ENCODE peak calls at places on chromosome 18, in four cellular contexts. A is RPMI7951, H is WTC11, Q is spleen. J is an unnamed sample.
A peak's percentile ranks its signal among the peaks of the same experiment; 100 is the strongest.

GRCh38 chr18:58536534-58537271 is 92.2 kb downstream of the ALPK2 start:
- DNase-seq in Q (no peak), A (no peak), H (no peak), J (no peak)

GRCh38 chr18:59238385-59238784 is 18.4 kb downstream of the GRP start:
- DNase-seq in A (no peak), H (no peak), Q (no peak), J (no peak)

GRCh38 chr18:70228546-70228945 is 23.1 kb upstream of the RTTN start:
- DNase-seq in A (no peak), Q (no peak), H (no peak), J (no peak)

GRCh38 chr18:25621144-25621543 is 269.2 kb upstream of the ZNF521 start:
- DNase-seq in Q (no peak), A (peak; percentile 38), H (no peak), J (no peak)

GRCh38 chr18:10418836-10419235 is 35.6 kb upstream of the APCDD1 start:
- DNase-seq in H (no peak), A (no peak), Q (no peak), J (no peak)

GRCh38 chr18:5643288-5643687 is 99.5 kb upstream of the EPB41L3 start:
- DNase-seq in H (no peak), Q (no peak), A (no peak), J (no peak)

GRCh38 chr18:9552189-9552588 is 62.2 kb downstream of the PPP4R1 start:
- DNase-seq in A (no peak), Q (no peak), H (no peak), J (no peak)

GRCh38 chr18:58592223-58593214 is 36.4 kb downstream of the ALPK2 start:
- DNase-seq in Q (no peak), H (no peak), A (no peak), J (no peak)

GRCh38 chr18:24935896-24936295 is 416.1 kb downstream of the ZNF521 start:
- DNase-seq in H (no peak), Q (no peak), A (no peak), J (no peak)

GRCh38 chr18:60147326-60147725 is 225.2 kb downstream of the MC4R start:
- DNase-seq in H (no peak), A (no peak), Q (no peak), J (no peak)

GRCh38 chr18:10070581-10071000 is 156.8 kb downstream of the VAPA start:
- DNase-seq in A (no peak), Q (no peak), H (no peak), J (no peak)

GRCh38 chr18:41818381-41819355 is 136.4 kb upstream of the PIK3C3 start:
- DNase-seq in H (no peak), A (peak; percentile 2), Q (no peak), J (no peak)

GRCh38 chr18:65608471-65608870 is 142.3 kb upstream of the CDH7 start:
- DNase-seq in H (no peak), A (no peak), Q (no peak), J (no peak)

GRCh38 chr18:67217551-67218166 is 298.9 kb downstream of the DSEL start:
- DNase-seq in A (peak; percentile 40), H (peak; percentile 40), Q (no peak), J (no peak)

GRCh38 chr18:32429427-32429826 is 41.3 kb downstream of the GAREM1 start:
- DNase-seq in Q (no peak), H (no peak), A (no peak), J (no peak)

GRCh38 chr18:48292229-48292628 is 117.0 kb downstream of the ZBTB7C start:
- DNase-seq in H (no peak), A (peak; percentile 44), Q (no peak), J (no peak)

GRCh38 chr18:79315589-79315988 is 80.1 kb upstream of the NFATC1 start:
- DNase-seq in Q (no peak), A (no peak), H (no peak), J (no peak)

GRCh38 chr18:22428672-22429071 is 11.0 kb upstream of the CTAGE1 start:
- DNase-seq in H (no peak), Q (no peak), A (no peak), J (no peak)

GRCh38 chr18:5303636-5304035 is 8.1 kb upstream of the ZBTB14 start:
- DNase-seq in A (no peak), Q (no peak), H (no peak), J (no peak)

GRCh38 chr18:55064073-55064472 is 104.8 kb upstream of the CCDC68 start:
- DNase-seq in A (no peak), H (no peak), Q (no peak), J (no peak)

GRCh38 chr18:26039203-26039602 is 51.2 kb downstream of the SS18 start:
- DNase-seq in Q (no peak), H (no peak), A (no peak), J (no peak)

GRCh38 chr18:62498616-62499262 is 24.1 kb upstream of the ZCCHC2 start:
- DNase-seq in H (no peak), Q (no peak), A (no peak), J (no peak)

GRCh38 chr18:59502899-59503245 is 143.8 kb upstream of the LMAN1 start:
- DNase-seq in H (no peak), A (no peak), Q (no peak), J (no peak)

GRCh38 chr18:9434240-9434701 is 41.0 kb upstream of the RALBP1 start:
- DNase-seq in H (peak; percentile 24), Q (no peak), A (no peak), J (no peak)

GRCh38 chr18:11089931-11090715 is 59.2 kb downstream of the PIEZO2 start:
- DNase-seq in A (peak; percentile 49), Q (no peak), H (no peak), J (no peak)

GRCh38 chr18:10055125-10055750 is 141.4 kb downstream of the VAPA start:
- DNase-seq in A (no peak), Q (no peak), H (no peak), J (no peak)

GRCh38 chr18:75016025-75016717 is 192.8 kb downstream of the PTGR3 start:
- DNase-seq in H (no peak), Q (no peak), A (no peak), J (no peak)

GRCh38 chr18:73244411-73244810 is 376.6 kb upstream of the NETO1 start:
- DNase-seq in H (no peak), A (peak; percentile 46), Q (no peak), J (no peak)

GRCh38 chr18:56381151-56381550 is 257.2 kb downstream of the TXNL1 start:
- DNase-seq in H (no peak), Q (no peak), A (no peak), J (no peak)

GRCh38 chr18:54737986-54738385 is 90.3 kb upstream of the RAB27B start:
- DNase-seq in Q (no peak), H (no peak), A (peak; percentile 64), J (no peak)

GRCh38 chr18:56748698-56749268 is 97.6 kb downstream of the WDR7 start:
- DNase-seq in Q (no peak), H (no peak), A (peak; percentile 28), J (no peak)

GRCh38 chr18:28961669-28962228 is 784.8 kb upstream of the CDH2 start:
- DNase-seq in A (peak; percentile 40), Q (no peak), H (peak; percentile 21), J (no peak)

GRCh38 chr18:57959278-57959677 is 84.7 kb upstream of the NEDD4L start:
- DNase-seq in Q (no peak), H (no peak), A (peak; percentile 65), J (peak; percentile 6)

GRCh38 chr18:41870191-41870590 is 84.8 kb upstream of the PIK3C3 start:
- DNase-seq in H (no peak), Q (no peak), A (no peak), J (no peak)

GRCh38 chr18:47109049-47109448 is 41.3 kb downstream of the HDHD2 start:
- DNase-seq in H (no peak), Q (no peak), A (no peak), J (no peak)

GRCh38 chr18:8329186-8329771 is 280.0 kb upstream of the RAB12 start:
- DNase-seq in A (no peak), Q (no peak), H (no peak), J (no peak)

GRCh38 chr18:45935591-45936335 is 31.4 kb downstream of the EPG5 start:
- DNase-seq in H (no peak), Q (no peak), A (peak; percentile 20), J (no peak)

GRCh38 chr18:54672109-54672508 is 81.1 kb downstream of the DYNAP start:
- DNase-seq in H (no peak), Q (no peak), A (no peak), J (no peak)

GRCh38 chr18:43526436-43527150 is 249.3 kb upstream of the SYT4 start:
- DNase-seq in H (no peak), Q (no peak), A (no peak), J (no peak)